ENCODE peak calls at places on chromosomes 2 and 18, in eight cellular contexts. E is stimulated activated naive B cell treated with anti-CD40 and anti-IgM and Interleukin-4, amounts not matched to agents 10 μg/mL and 1 μg/mL and 100 μg/mL, for 72 hours; O is myocyte; T is D721Med; I is CD14-positive monocyte; B is kidney glomerular epithelial cell; P is HTR-8/SVneo; W is activated effector memory CD4-positive, alpha-beta T cell treated with anti-CD3 and anti-CD28 coated beads, Interleukin-2, amount 50 U/mL, for 16 hours. M is an unnamed sample.

GRCh38 chr2:47087051-47087450 is 68.1 kb downstream of the STPG4 start:
- DNase-seq in E (no peak), O (no peak), T (no peak), I (no peak), B (no peak), P (no peak), W (peak; percentile 46), M (peak; percentile 69)

GRCh38 chr2:74819702-74820101 is 14.2 kb upstream of the HK2 start:
- DNase-seq in E (no peak), O (no peak), T (no peak), I (no peak), B (no peak), P (no peak), W (no peak), M (no peak)

GRCh38 chr2:28904295-28904694 is 9.8 kb downstream of the WDR43 start:
- DNase-seq in E (no peak), O (peak; percentile 22), T (no peak), I (no peak), B (peak; percentile 35), P (no peak), W (no peak), M (no peak)

GRCh38 chr2:205060269-205060668 is 515.0 kb downstream of the PARD3B start:
- DNase-seq in E (no peak), O (peak; percentile 47), T (no peak), I (no peak), B (peak; percentile 77), P (no peak), W (no peak), M (no peak)

GRCh38 chr18:2083691-2084090 is 487.6 kb downstream of the METTL4 start:
- DNase-seq in E (no peak), O (peak; percentile 60), T (no peak), I (no peak), B (peak; percentile 49), P (no peak), W (no peak), M (no peak)

GRCh38 chr2:107137711-107138110 is 251.7 kb upstream of the ST6GAL2 start:
- DNase-seq in E (no peak), O (peak; percentile 43), T (no peak), I (no peak), B (no peak), P (no peak), W (no peak), M (no peak)

GRCh38 chr2:159137511-159138101 is 148.9 kb downstream of the WDSUB1 start:
- DNase-seq in E (no peak), O (peak; percentile 80), T (no peak), I (no peak), B (no peak), P (no peak), W (no peak), M (no peak)

GRCh38 chr2:26891-27290 is 19.4 kb downstream of the FAM110C start:
- DNase-seq in E (no peak), O (no peak), T (no peak), I (no peak), B (no peak), P (no peak), W (no peak), M (no peak)

GRCh38 chr2:40332096-40332826 is 119.6 kb downstream of the SLC8A1 start:
- DNase-seq in E (no peak), O (peak; percentile 28), T (no peak), I (no peak), B (peak; percentile 72), P (peak; percentile 56), W (no peak), M (no peak)

GRCh38 chr2:109331864-109332848 is 203.2 kb downstream of the SH3RF3 start:
- DNase-seq in E (peak; percentile 8), O (peak; percentile 85), T (no peak), I (peak; percentile 82), B (peak; percentile 70), P (peak; percentile 89), W (no peak), M (no peak)

GRCh38 chr18:74897971-74898657 is 300.4 kb downstream of the ZNF407 start:
- DNase-seq in E (no peak), O (no peak), T (no peak), I (no peak), B (no peak), P (peak; percentile 10), W (no peak), M (no peak)

GRCh38 chr2:227464356-227464755 is 7.6 kb upstream of the AGFG1 start:
- DNase-seq in E (no peak), O (no peak), T (no peak), I (no peak), B (no peak), P (no peak), W (no peak), M (no peak)

GRCh38 chr18:680392-680791 is 22.9 kb downstream of the TYMS start:
- DNase-seq in E (no peak), O (no peak), T (no peak), I (no peak), B (no peak), P (no peak), W (no peak), M (no peak)

GRCh38 chr2:41127351-41127750 is 675.5 kb upstream of the SLC8A1 start:
- DNase-seq in E (no peak), O (peak; percentile 21), T (no peak), I (no peak), B (no peak), P (no peak), W (no peak), M (no peak)

GRCh38 chr2:159622966-159623365 is 6.6 kb upstream of the BAZ2B start:
- DNase-seq in E (no peak), O (no peak), T (no peak), I (no peak), B (no peak), P (no peak), W (no peak), M (no peak)

GRCh38 chr2:2715036-2715818 is 384.2 kb upstream of the MYT1L start:
- DNase-seq in E (no peak), O (no peak), T (no peak), I (no peak), B (no peak), P (no peak), W (no peak), M (no peak)

GRCh38 chr2:136765256-136765735 is at the start of gene THSD7B:
- DNase-seq in E (no peak), O (no peak), T (peak; percentile 25), I (no peak), B (no peak), P (no peak), W (no peak), M (no peak)

GRCh38 chr2:236977199-236977883 is 108.3 kb upstream of the COPS8 start:
- DNase-seq in E (no peak), O (no peak), T (no peak), I (no peak), B (no peak), P (no peak), W (no peak), M (no peak)